ENCODE peak calls at places on chromosomes 12 and 14, in six cellular contexts. T is activated gamma-delta T cell treated with Interleukin-2 at 50 U/mL for 16 hours, O is heart left ventricle, Q is T-cell, Z is NCI-H526 treated with DMSO at 0.1 percent for 48 hours, H is fibroblast of lung. L is an unnamed sample.

GRCh38 chr12:41564816-41565215 is 376.7 kb downstream of the PDZRN4 start:
- DNase-seq in Z (no peak), T (no peak), H (no peak), Q (no peak), O (no peak), L (no peak)

GRCh38 chr14:67151082-67151666 is 38.1 kb upstream of the GARIN2 start:
- DNase-seq in H (peak; percentile 8), O (no peak), T (no peak), Z (no peak), Q (no peak), L (no peak)

GRCh38 chr12:8629486-8630033 is 16.9 kb upstream of the AICDA start:
- DNase-seq in T (no peak), O (no peak), H (peak; percentile 76), Q (no peak), Z (no peak), L (no peak)

GRCh38 chr14:85316701-85317100 is 213.2 kb upstream of the FLRT2 start:
- DNase-seq in Z (no peak), Q (no peak), T (no peak), H (peak; percentile 29), O (no peak), L (no peak)

GRCh38 chr14:103734081-103734888 is 18.7 kb downstream of the ZFYVE21 start:
- DNase-seq in T (no peak), O (no peak), H (no peak), Z (no peak), Q (no peak), L (no peak)

GRCh38 chr14:22849212-22849819 is 12.9 kb downstream of the MMP14 start:
- DNase-seq in H (peak; percentile 49), Q (no peak), Z (no peak), T (no peak), O (peak; percentile 66), L (peak; percentile 84)

GRCh38 chr12:57476162-57476992 is 3.3 kb downstream of the ARHGAP9 start:
- DNase-seq in Q (peak; percentile 56), H (no peak), T (peak; percentile 67), O (no peak), Z (no peak), L (no peak)

GRCh38 chr12:110179291-110179690 is 55.1 kb downstream of the IFT81 start:
- DNase-seq in Q (no peak), Z (no peak), T (no peak), O (no peak), H (peak; percentile 72), L (no peak)

GRCh38 chr12:108367436-108367835 is 28.3 kb upstream of the CMKLR1 start:
- DNase-seq in O (peak; percentile 31), H (peak; percentile 33), Q (no peak), Z (no peak), T (no peak), L (no peak)

GRCh38 chr12:23209793-23210192 is 584.8 kb downstream of the ETNK1 start:
- DNase-seq in Z (no peak), Q (no peak), O (no peak), T (no peak), H (no peak), L (no peak)

GRCh38 chr14:79732911-79733310 is 478.4 kb downstream of the DIO2 start:
- DNase-seq in O (no peak), H (peak; percentile 67), T (no peak), Z (no peak), Q (no peak), L (no peak)

GRCh38 chr12:121805800-121806555 is 2.2 kb downstream of the SETD1B start:
- DNase-seq in Q (no peak), O (no peak), T (no peak), Z (no peak), H (no peak), L (peak; percentile 29)

GRCh38 chr14:103910262-103910935 is 17.9 kb upstream of the TDRD9 start:
- DNase-seq in H (peak; percentile 85), Z (peak; percentile 75), Q (peak; percentile 64), T (peak; percentile 70), O (peak; percentile 87), L (peak; percentile 81)

GRCh38 chr14:68291820-68292219 is 472.2 kb downstream of the RAD51B start:
- DNase-seq in H (no peak), Q (no peak), Z (no peak), T (no peak), O (no peak), L (no peak)

GRCh38 chr14:105253329-105253682 is 5.0 kb downstream of the BTBD6 start:
- DNase-seq in O (no peak), Q (no peak), Z (no peak), T (no peak), H (no peak), L (no peak)

GRCh38 chr12:27436029-27436428 is 10.5 kb upstream of the SMCO2 start:
- DNase-seq in O (no peak), H (no peak), Z (no peak), Q (no peak), T (no peak), L (no peak)

GRCh38 chr12:69497308-69498026 is 27.3 kb downstream of the FRS2 start:
- DNase-seq in T (no peak), O (no peak), H (peak; percentile 39), Q (no peak), Z (no peak), L (no peak)

GRCh38 chr14:76426161-76426696 is 50.3 kb downstream of the ESRRB start:
- DNase-seq in H (no peak), T (no peak), O (no peak), Z (no peak), Q (no peak), L (no peak)

GRCh38 chr14:100211893-100212292 is 27.1 kb upstream of the YY1 start:
- DNase-seq in H (no peak), T (no peak), Z (no peak), O (no peak), Q (no peak), L (no peak)

GRCh38 chr14:74841230-74842207 is 34.4 kb downstream of the PROX2 start:
- DNase-seq in Q (no peak), T (no peak), Z (no peak), O (no peak), H (no peak), L (no peak)

GRCh38 chr14:102234331-102235264 is 70.4 kb downstream of the MOK start:
- DNase-seq in Z (no peak), T (no peak), Q (no peak), O (no peak), H (peak; percentile 11), L (no peak)

GRCh38 chr12:12228402-12228801 is 38.4 kb downstream of the LRP6 start:
- DNase-seq in Q (no peak), O (no peak), H (no peak), T (no peak), Z (no peak), L (no peak)

GRCh38 chr14:24403294-24404013 is 4.7 kb downstream of the NYNRIN start:
- DNase-seq in H (peak; percentile 17), T (no peak), Q (no peak), Z (no peak), O (no peak), L (peak; percentile 68)

GRCh38 chr12:105588126-105588525 is 257.6 kb downstream of the C12orf75 start:
- DNase-seq in H (no peak), O (no peak), T (no peak), Z (no peak), Q (no peak), L (no peak)

GRCh38 chr12:124381454-124382207 is 86.7 kb downstream of the RFLNA start:
- DNase-seq in Z (no peak), H (peak; percentile 84), O (peak; percentile 95), Q (no peak), T (no peak), L (peak; percentile 95)

GRCh38 chr12:47216150-47216677 is 136.5 kb upstream of the AMIGO2 start:
- DNase-seq in O (no peak), Q (peak; percentile 58), H (no peak), Z (no peak), T (peak; percentile 73), L (no peak)

GRCh38 chr14:65237956-65238355 is 135.6 kb upstream of the MAX start:
- DNase-seq in Z (no peak), H (peak; percentile 35), T (no peak), O (no peak), Q (no peak), L (no peak)

GRCh38 chr12:69947922-69948321 is 122.9 kb downstream of the MYRFL start:
- DNase-seq in Z (no peak), O (no peak), H (no peak), Q (no peak), T (no peak), L (no peak)

GRCh38 chr12:57744194-57744776 is 554 bp upstream of the TSPAN31 start:
- DNase-seq in T (peak; percentile 54), H (no peak), Z (no peak), Q (peak; percentile 63), O (peak; percentile 75), L (peak; percentile 85)

GRCh38 chr12:78885466-78885865 is 20.9 kb downstream of the SYT1 start:
- DNase-seq in O (no peak), Q (no peak), Z (no peak), H (peak; percentile 37), T (no peak), L (no peak)

GRCh38 chr14:23478109-23478698 is 8.7 kb downstream of the NGDN start:
- DNase-seq in H (peak; percentile 63), Z (peak; percentile 40), T (peak; percentile 63), O (no peak), Q (peak; percentile 37), L (peak; percentile 64)

GRCh38 chr14:43687866-43688265 is 819.2 kb downstream of the FSCB start:
- DNase-seq in T (no peak), O (no peak), Z (no peak), Q (no peak), H (peak; percentile 63), L (no peak)

GRCh38 chr12:129467289-129467688 is 436.5 kb downstream of the TMEM132D start:
- DNase-seq in T (no peak), Q (no peak), H (no peak), Z (no peak), O (no peak), L (no peak)

GRCh38 chr12:122825773-122826724 is 9.2 kb upstream of the HIP1R start:
- DNase-seq in H (peak; percentile 20), T (no peak), O (no peak), Z (peak; percentile 62), Q (no peak), L (no peak)

GRCh38 chr14:100531591-100532121 is 55.6 kb downstream of the BEGAIN start:
- DNase-seq in Z (no peak), Q (peak; percentile 11), H (no peak), O (no peak), T (no peak), L (no peak)

GRCh38 chr14:68255697-68256178 is 436.2 kb downstream of the RAD51B start:
- DNase-seq in O (no peak), Q (no peak), H (peak; percentile 93), T (no peak), Z (no peak), L (no peak)